ENCODE peak calls at places on chromosome 21, in eight cellular contexts. N is mammary epithelial cell; M is right lobe of liver; Y is effector memory CD4-positive, alpha-beta T cell; L is astrocyte of the cerebellum; T is aorta; I is adrenal gland; K is BE2C. J is an unnamed sample.

GRCh38 chr21:44485254-44485793 is 30.0 kb downstream of the LRRC3 start:
- DNase-seq in N (no peak), M (peak), Y (no peak), L (no peak), T (peak), I (no peak), K (no peak), J (no peak)

GRCh38 chr21:43736224-43736883 is 17.4 kb downstream of the PDXK start:
- DNase-seq in N (no peak), M (no peak), Y (no peak), L (no peak), T (no peak), I (peak), K (no peak), J (no peak)

GRCh38 chr21:34072145-34073031 is 990 bp upstream of the MRPS6 start:
- DNase-seq in N (no peak), M (peak), Y (no peak), L (no peak), T (peak), I (peak), K (no peak), J (no peak)

GRCh38 chr21:17003763-17004373 is 509.0 kb upstream of the CXADR start:
- DNase-seq in N (peak), M (no peak), Y (no peak), L (peak), T (no peak), I (no peak), K (no peak), J (no peak)

GRCh38 chr21:42429021-42429420 is 25.3 kb downstream of the UBASH3A start:
- DNase-seq in N (no peak), M (no peak), Y (no peak), L (no peak), T (no peak), I (no peak), K (no peak), J (no peak)

GRCh38 chr21:32302560-32302959 is 3.9 kb downstream of the MRAP start:
- DNase-seq in N (no peak), M (no peak), Y (no peak), L (no peak), T (no peak), I (no peak), K (no peak), J (no peak)

GRCh38 chr21:34835526-34835925 is 166.7 kb downstream of the CLIC6 start:
- DNase-seq in N (no peak), M (no peak), Y (no peak), L (no peak), T (no peak), I (peak), K (no peak), J (peak)

GRCh38 chr21:37367758-37368535 is 1.4 kb downstream of the DYRK1A start:
- DNase-seq in N (peak), M (peak), Y (no peak), L (no peak), T (peak), I (peak), K (peak), J (no peak)

GRCh38 chr21:35436899-35437298 is 387.8 kb upstream of the RUNX1 start:
- DNase-seq in N (no peak), M (no peak), Y (no peak), L (no peak), T (no peak), I (no peak), K (no peak), J (no peak)

GRCh38 chr21:44706026-44706705 is 5.2 kb downstream of the TSPEAR start:
- DNase-seq in N (no peak), M (no peak), Y (no peak), L (no peak), T (no peak), I (no peak), K (no peak), J (no peak)

GRCh38 chr21:44323591-44323990 is 15.6 kb downstream of the CFAP410 start:
- DNase-seq in N (no peak), M (no peak), Y (no peak), L (no peak), T (no peak), I (no peak), K (no peak), J (no peak)

GRCh38 chr21:37198989-37199924 is 67.9 kb downstream of the VPS26C start:
- DNase-seq in N (peak), M (no peak), Y (no peak), L (peak), T (no peak), I (no peak), K (no peak), J (no peak)

GRCh38 chr21:15124731-15125130 is 59.9 kb upstream of the NRIP1 start:
- DNase-seq in N (no peak), M (no peak), Y (no peak), L (no peak), T (no peak), I (no peak), K (no peak), J (no peak)

GRCh38 chr21:27213328-27213727 is 246.4 kb upstream of the ADAMTS5 start:
- DNase-seq in N (no peak), M (no peak), Y (no peak), L (no peak), T (no peak), I (no peak), K (no peak), J (no peak)

GRCh38 chr21:35649186-35649585 is 411.1 kb downstream of the SETD4 start:
- DNase-seq in N (peak), M (no peak), Y (no peak), L (no peak), T (no peak), I (no peak), K (no peak), J (no peak)

GRCh38 chr21:43634618-43635017 is 24.7 kb downstream of the HSF2BP start:
- DNase-seq in N (no peak), M (no peak), Y (no peak), L (no peak), T (no peak), I (no peak), K (no peak), J (no peak)

GRCh38 chr21:41823166-41823565 is 56.0 kb downstream of the PRDM15 start:
- DNase-seq in N (no peak), M (no peak), Y (no peak), L (no peak), T (peak), I (no peak), K (no peak), J (no peak)

GRCh38 chr21:42534361-42534900 is 20.8 kb downstream of the SLC37A1 start:
- DNase-seq in N (no peak), M (no peak), Y (no peak), L (no peak), T (peak), I (peak), K (peak), J (no peak)

GRCh38 chr21:28540514-28540913 is 452.2 kb downstream of the LTN1 start:
- DNase-seq in N (no peak), M (no peak), Y (no peak), L (no peak), T (no peak), I (no peak), K (no peak), J (no peak)

GRCh38 chr21:45511007-45511406 is 31.2 kb downstream of the SLC19A1 start:
- DNase-seq in N (no peak), M (peak), Y (no peak), L (no peak), T (peak), I (no peak), K (peak), J (no peak)

GRCh38 chr21:32403201-32403701 is 9.3 kb upstream of the EVA1C start:
- DNase-seq in N (peak), M (peak), Y (peak), L (no peak), T (peak), I (peak), K (peak), J (no peak)

GRCh38 chr21:36162631-36163030 is 6.0 kb downstream of the DOP1B start:
- DNase-seq in N (no peak), M (no peak), Y (no peak), L (no peak), T (no peak), I (no peak), K (no peak), J (no peak)

GRCh38 chr21:42022906-42023305 is 12.7 kb upstream of the ZBTB21 start:
- DNase-seq in N (no peak), M (no peak), Y (no peak), L (no peak), T (no peak), I (no peak), K (no peak), J (no peak)

GRCh38 chr21:42002421-42002958 is 7.7 kb downstream of the ZBTB21 start:
- DNase-seq in N (peak), M (no peak), Y (no peak), L (peak), T (no peak), I (peak), K (no peak), J (peak)

GRCh38 chr21:16376673-16377072 is 646.9 kb downstream of the USP25 start:
- DNase-seq in N (no peak), M (no peak), Y (no peak), L (no peak), T (no peak), I (no peak), K (no peak), J (no peak)

DNA sequence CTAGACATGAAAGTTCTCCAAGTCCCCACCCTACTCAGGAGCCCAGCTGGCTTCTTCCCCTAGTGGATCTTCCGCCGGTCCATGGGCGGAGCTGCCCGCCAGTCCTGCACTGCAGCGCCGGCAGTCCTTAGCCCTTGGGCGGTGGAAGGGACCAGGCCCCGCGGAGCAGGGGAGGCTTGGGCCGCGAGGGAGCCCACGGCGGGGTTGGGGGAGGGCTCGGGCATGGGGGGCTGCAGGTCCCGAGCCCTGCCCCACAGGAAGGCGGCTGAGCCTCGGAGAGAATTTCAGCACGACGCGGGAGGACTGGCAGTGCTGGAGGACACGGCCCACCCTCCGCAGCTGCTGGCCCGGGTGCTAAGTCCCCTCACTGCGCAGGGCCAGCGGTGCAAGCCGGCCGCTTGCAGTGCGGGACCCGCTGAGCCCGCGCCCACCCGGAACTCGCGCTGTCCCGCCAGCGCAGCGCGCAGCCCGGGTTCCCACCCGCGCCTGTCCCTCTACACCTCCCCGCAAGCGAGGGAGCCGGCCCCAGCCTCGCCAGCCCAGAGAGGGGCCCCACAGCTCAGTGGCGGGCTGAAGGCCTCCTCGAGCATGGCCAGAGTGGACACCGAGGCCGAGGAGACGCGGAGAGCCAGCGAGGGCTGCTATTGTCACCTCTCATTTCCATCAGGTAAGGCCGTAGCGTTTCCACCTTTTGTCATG is 1398.6 kb downstream of the MRPL39 start:
- DNase-seq in N (no peak), M (no peak), Y (no peak), L (no peak), T (no peak), I (no peak), K (no peak), J (no peak)
- H3K4me3 ChIP-seq in N (no peak), M (no peak), Y (no peak), L (no peak), T (no peak), I (no peak), K (no peak), J (no peak)

GRCh38 chr21:31279986-31280385 is 64.1 kb downstream of the TIAM1 start:
- DNase-seq in N (no peak), M (no peak), Y (no peak), L (no peak), T (no peak), I (no peak), K (no peak), J (no peak)

GRCh38 chr21:31279214-31279613 is 64.8 kb downstream of the TIAM1 start:
- DNase-seq in N (no peak), M (no peak), Y (no peak), L (no peak), T (no peak), I (no peak), K (no peak), J (no peak)

GRCh38 chr21:31282095-31282709 is 61.9 kb downstream of the TIAM1 start:
- DNase-seq in N (peak), M (no peak), Y (no peak), L (peak), T (no peak), I (peak), K (no peak), J (peak)

GRCh38 chr21:31283025-31283424 is 61.0 kb downstream of the TIAM1 start:
- DNase-seq in N (no peak), M (no peak), Y (no peak), L (no peak), T (no peak), I (no peak), K (no peak), J (no peak)

DNA sequence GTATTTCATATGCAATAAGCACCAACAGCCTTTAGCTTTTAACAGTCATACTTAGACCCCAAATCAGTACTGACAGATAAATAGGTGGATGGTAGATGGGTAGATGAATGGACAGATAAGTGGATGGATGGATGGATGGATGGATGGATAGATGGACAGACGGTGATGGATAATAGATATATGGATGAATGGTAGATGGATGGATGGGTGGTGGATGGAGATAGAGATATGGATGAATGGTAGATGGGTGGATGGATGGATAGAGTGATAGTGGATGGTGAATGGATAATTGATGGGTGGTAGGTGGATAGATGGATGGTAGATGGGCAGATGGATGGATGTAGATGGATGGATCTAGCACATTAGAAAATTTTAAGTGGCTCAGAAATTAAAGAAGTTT is 62.5 kb downstream of the TIAM1 start:
- DNase-seq in N (no peak), M (no peak), Y (no peak), L (no peak), T (no peak), I (no peak), K (no peak), J (no peak)
- H3K4me3 ChIP-seq in N (no peak), M (no peak), Y (no peak), L (no peak), T (no peak), I (no peak), K (no peak), J (no peak)

GRCh38 chr21:30336596-30336995 is 898 bp downstream of the KRTAP27-1 start:
- DNase-seq in N (peak), M (no peak), Y (no peak), L (peak), T (no peak), I (no peak), K (no peak), J (no peak)
- H3K4me3 ChIP-seq in N (no peak), M (no peak), Y (no peak), L (no peak), T (no peak), I (no peak), K (no peak), J (no peak)

DNA sequence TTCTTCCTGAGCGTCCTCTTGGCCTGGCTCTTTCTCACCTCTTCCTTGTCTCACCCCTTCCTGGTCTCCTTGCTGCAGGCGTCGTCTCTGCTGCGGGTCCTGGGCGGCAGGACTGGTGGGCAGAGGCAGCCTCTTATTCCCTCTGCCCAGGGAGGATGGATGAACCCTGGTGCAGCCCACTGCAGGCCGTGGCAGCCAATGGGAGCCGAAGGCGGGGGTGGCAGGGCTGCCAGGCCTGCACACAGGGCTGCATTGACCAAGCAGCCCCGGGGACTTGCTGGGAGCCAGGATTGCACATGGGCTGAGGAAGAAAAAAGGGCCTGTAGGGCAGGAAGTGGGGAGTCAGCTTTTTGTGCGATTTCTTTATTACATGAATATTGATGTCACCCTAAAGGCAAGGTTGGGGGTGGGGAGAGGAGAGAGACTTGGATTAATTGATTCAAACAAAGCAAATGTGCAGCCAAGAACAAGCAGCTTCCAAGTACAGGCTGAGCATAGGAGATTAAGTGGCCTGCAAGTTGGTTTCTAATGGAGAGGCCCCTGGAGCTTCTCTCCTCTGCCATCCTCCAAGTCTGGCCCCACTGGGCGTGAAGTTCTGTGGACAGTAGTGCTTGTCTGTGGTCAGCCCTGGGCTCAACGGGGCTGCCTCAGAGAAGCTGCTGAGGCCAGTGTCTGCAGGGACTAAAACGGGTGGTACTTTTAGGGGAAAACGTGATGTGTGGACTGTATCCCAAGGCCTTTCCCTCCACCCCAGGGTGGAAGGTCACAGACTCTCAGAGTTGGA is at the start of gene S100B:
- DNase-seq in N (no peak), M (no peak), Y (no peak), L (no peak), T (no peak), I (peak), K (peak), J (peak)
- H3K4me3 ChIP-seq in N (no peak), M (no peak), Y (no peak), L (no peak), T (no peak), I (no peak), K (no peak), J (no peak)